ENCODE peak calls at places on chromosomes 12 and 14, in four cellular contexts. Z, T, L and A are unnamed samples.

GRCh38 chr14:81737938-81738337 is 204.3 kb upstream of the SEL1L start:
- DNase-seq in T (no peak), L (no peak), Z (no peak), A (no peak)

GRCh38 chr12:95218164-95218851 is 701 bp downstream of the VEZT start:
- DNase-seq in T (peak; percentile 59), L (no peak), Z (no peak), A (no peak)

GRCh38 chr14:103623883-103624482 is 5.0 kb upstream of the KLC1 start:
- DNase-seq in Z (no peak), L (no peak), T (no peak), A (peak; percentile 69)

GRCh38 chr14:37903561-37904191 is 304.0 kb upstream of the SSTR1 start:
- DNase-seq in T (peak; percentile 13), L (peak; percentile 68), Z (no peak), A (no peak)

GRCh38 chr12:56581418-56582145 is 48.5 kb downstream of the BAZ2A start:
- DNase-seq in L (no peak), T (no peak), Z (peak; percentile 39), A (no peak)

GRCh38 chr14:52351561-52352491 is 37.7 kb downstream of the PTGER2 start:
- DNase-seq in T (no peak), Z (no peak), L (no peak), A (no peak)

GRCh38 chr12:115930336-115930735 is 347.2 kb downstream of the MED13L start:
- DNase-seq in Z (no peak), L (no peak), T (no peak), A (no peak)

GRCh38 chr12:10614056-10614370 is 604 bp upstream of the MAGOHB start:
- DNase-seq in T (no peak), L (peak; percentile 19), Z (no peak), A (no peak)

GRCh38 chr14:77158175-77158908 is 16.8 kb upstream of the ZDHHC22 start:
- DNase-seq in Z (no peak), T (no peak), L (peak; percentile 87), A (peak; percentile 83)

GRCh38 chr12:62671321-62671720 is 204.7 kb downstream of the MON2 start:
- DNase-seq in L (no peak), Z (no peak), T (no peak), A (no peak)

GRCh38 chr14:56745091-56745490 is 65.2 kb downstream of the OTX2 start:
- DNase-seq in L (no peak), Z (no peak), T (no peak), A (no peak)

GRCh38 chr12:80721326-80721725 is 4.6 kb downstream of the MYF5 start:
- DNase-seq in Z (no peak), T (no peak), L (no peak), A (no peak)

GRCh38 chr12:70367268-70368141 is 1.4 kb downstream of the KCNMB4 start:
- DNase-seq in L (peak; percentile 13), T (no peak), Z (no peak), A (no peak)

GRCh38 chr14:94129758-94130414 is 482 bp upstream of the IFI27L2 start:
- DNase-seq in L (peak; percentile 75), T (peak; percentile 54), Z (peak; percentile 30), A (peak; percentile 82)

GRCh38 chr14:32932921-32933622 is 5.6 kb upstream of the NPAS3 start:
- DNase-seq in Z (no peak), T (no peak), L (peak; percentile 67), A (peak; percentile 76)

GRCh38 chr12:107079172-107080011 is 14.0 kb downstream of the CRY1 start:
- DNase-seq in T (peak; percentile 21), Z (no peak), L (no peak), A (no peak)

GRCh38 chr14:39107624-39108023 is 4.6 kb upstream of the SEC23A start:
- DNase-seq in L (peak; percentile 20), T (peak; percentile 52), Z (no peak), A (no peak)

GRCh38 chr12:104974626-104975290 is 11.4 kb upstream of the NOPCHAP1 start:
- DNase-seq in Z (no peak), T (no peak), L (no peak), A (no peak)

GRCh38 chr12:122413516-122414404 is 8.7 kb downstream of the CLIP1 start:
- DNase-seq in L (no peak), Z (no peak), T (no peak), A (no peak)

GRCh38 chr14:78202178-78202577 is 32.0 kb downstream of the NRXN3 start:
- DNase-seq in T (no peak), Z (no peak), L (no peak), A (no peak)

GRCh38 chr14:67820428-67820881 is 876 bp downstream of the RAD51B start:
- DNase-seq in L (peak; percentile 2), T (peak; percentile 27), Z (no peak), A (no peak)

GRCh38 chr14:95432152-95433093 is 84.0 kb downstream of the SYNE3 start:
- DNase-seq in Z (no peak), T (peak; percentile 65), L (peak; percentile 73), A (peak; percentile 83)

GRCh38 chr14:66398437-66398836 is 87.7 kb upstream of the CCDC196 start:
- DNase-seq in T (no peak), Z (no peak), L (no peak), A (no peak)

GRCh38 chr12:2998789-2999264 is 39.6 kb downstream of the TEAD4 start:
- DNase-seq in Z (no peak), L (peak; percentile 47), T (no peak), A (peak; percentile 92)

GRCh38 chr12:107368586-107368985 is 275.2 kb upstream of the CRY1 start:
- DNase-seq in T (no peak), Z (no peak), L (no peak), A (no peak)

GRCh38 chr14:59321184-59321952 is 132.9 kb downstream of the DAAM1 start:
- DNase-seq in Z (no peak), T (no peak), L (no peak), A (no peak)

GRCh38 chr12:113056631-113057488 is at the start of gene DTX1:
- DNase-seq in T (no peak), L (peak; percentile 60), Z (peak; percentile 37), A (no peak)

GRCh38 chr12:98955284-98955683 is 310.2 kb downstream of the APAF1 start:
- DNase-seq in T (peak; percentile 28), Z (no peak), L (peak; percentile 49), A (no peak)

GRCh38 chr12:89576572-89577220 is 50.8 kb upstream of the POC1B start:
- DNase-seq in Z (no peak), T (no peak), L (no peak), A (no peak)

GRCh38 chr14:101810897-101811620 is 49.5 kb downstream of the PPP2R5C start:
- DNase-seq in Z (no peak), L (no peak), T (no peak), A (no peak)

GRCh38 chr14:49861581-49861922 is 9.0 kb upstream of the NEMF start:
- DNase-seq in T (peak; percentile 52), Z (peak; percentile 68), L (peak; percentile 79), A (peak; percentile 80)

GRCh38 chr14:26917086-26917485 is 319.3 kb upstream of the NOVA1 start:
- DNase-seq in L (peak; percentile 50), T (no peak), Z (no peak), A (no peak)

GRCh38 chr12:31568498-31568897 is 22.4 kb downstream of the DENND5B start:
- DNase-seq in L (no peak), T (no peak), Z (no peak), A (no peak)

GRCh38 chr14:51395361-51395849 is 155.4 kb downstream of the TMX1 start:
- DNase-seq in Z (no peak), T (no peak), L (peak; percentile 37), A (no peak)

DNA sequence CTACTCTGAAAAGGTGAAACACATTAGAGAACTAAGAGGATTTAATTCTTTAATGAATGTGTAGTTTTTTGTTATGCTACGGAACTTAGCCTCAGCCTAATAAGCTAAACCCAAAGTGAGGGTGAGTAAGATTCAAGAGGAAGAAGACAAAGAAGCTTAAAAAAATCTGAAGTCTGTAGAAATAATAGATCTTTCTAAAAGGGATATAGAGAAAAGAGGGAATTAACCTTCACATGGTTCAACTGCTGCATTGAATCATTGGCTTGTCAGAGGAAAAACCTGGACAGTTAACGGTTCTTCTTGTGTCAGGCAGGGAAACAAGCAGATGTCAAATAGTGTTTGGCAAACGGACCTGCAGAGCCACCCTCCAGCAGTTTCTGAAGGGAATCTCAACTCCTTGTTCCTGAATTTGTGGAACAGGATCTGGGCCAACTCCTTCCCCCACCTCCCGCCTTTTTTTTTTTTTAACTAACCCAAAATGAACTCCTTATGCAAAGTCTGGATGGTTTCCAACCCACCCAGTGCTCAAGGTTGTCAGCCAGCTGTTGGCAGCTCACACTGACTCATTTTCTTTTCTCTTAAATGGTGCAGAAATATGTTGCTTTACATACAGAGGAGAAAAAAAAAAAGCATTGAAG is 187.2 kb downstream of the CAND1 start:
- DNase-seq in Z (no peak), T (no peak), L (peak; percentile 33), A (no peak)
- H3K4me1 ChIP-seq in Z (no peaks in the 10 kb centered on the region), T (no peaks in the 10 kb centered on the region), L (peaks cover 22% of the 10 kb centered on the region), A (no peaks in the 10 kb centered on the region)

DNA sequence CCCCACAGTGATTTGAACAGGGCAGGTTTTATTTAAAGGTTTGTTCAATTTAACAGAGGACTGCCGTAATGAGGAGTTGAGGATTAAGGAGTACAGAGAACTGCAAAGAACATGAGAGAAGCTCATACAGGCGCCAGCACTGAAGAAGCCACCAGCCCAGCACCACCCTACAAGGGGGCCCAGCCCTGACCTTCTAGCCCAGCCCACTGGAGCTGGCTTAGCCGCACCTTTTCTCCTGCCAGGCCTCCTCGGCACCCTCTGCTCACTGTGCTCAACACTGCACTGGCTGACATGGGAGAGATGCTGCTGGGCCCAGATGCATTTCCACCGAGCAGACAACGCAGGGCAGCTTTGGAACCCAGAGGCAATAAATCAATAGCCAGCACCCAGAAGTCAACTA is 36.5 kb upstream of the SFSWAP start:
- DNase-seq in L (no peak), T (no peak), Z (no peak), A (no peak)
- H3K27ac ChIP-seq in L (no peak overlapping the region), T (no peak overlapping the region), Z (no peak overlapping the region), A (no peak overlapping the region)

GRCh38 chr14:70048313-70048654 is 140.5 kb downstream of the SLC8A3 start:
- DNase-seq in T (no peak), Z (no peak), L (no peak), A (no peak)
- H3K4me1 ChIP-seq in T (peaks cover 39% of the 10 kb centered on the region), Z (no peaks in the 10 kb centered on the region), L (peaks cover 30% of the 10 kb centered on the region), A (no peaks in the 10 kb centered on the region)

DNA sequence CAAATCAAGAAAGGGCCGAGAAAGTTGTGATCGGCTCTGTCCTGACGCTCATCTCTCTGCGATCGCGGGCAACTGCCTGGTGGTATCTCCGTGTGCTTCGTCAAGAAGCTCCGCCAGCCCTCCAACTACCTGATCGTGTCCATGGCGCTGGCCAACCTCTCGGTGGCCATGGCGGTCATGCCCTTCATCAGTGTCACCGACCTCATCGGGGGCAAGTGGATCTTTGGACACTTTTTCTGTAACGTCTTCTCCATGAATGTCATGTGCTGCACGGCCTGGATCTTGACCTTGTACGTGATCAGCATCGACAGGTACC is 1.6 kb upstream of the HEBP1 start:
- DNase-seq in T (no peak), L (no peak), Z (no peak), A (no peak)
- H3K27ac ChIP-seq in T (peak overlapping the region; percentile 96), L (no peak overlapping the region), Z (peak overlapping the region; percentile 55), A (no peak overlapping the region)